ENCODE peak calls at places on chromosomes 11 and 22, in six cellular contexts. Y is neural crest cell, N is fibroblast of mammary gland, X is suprapubic skin, O is HFFc6, G is retinal pigment epithelial cell. L is an unnamed sample.

GRCh38 chr11:406796-407650 is 7.8 kb downstream of the SIGIRR start:
- DNase-seq in Y (peak; percentile 51), N (peak; percentile 72), X (peak; percentile 91), O (peak; percentile 41), G (no peak), L (no peak)

GRCh38 chr11:46238078-46238966 is 39.1 kb upstream of the CREB3L1 start:
- DNase-seq in Y (peak; percentile 46), N (peak; percentile 65), X (peak; percentile 77), O (peak; percentile 33), G (no peak), L (peak; percentile 39)

GRCh38 chr11:43756575-43756974 is 76.0 kb downstream of the HSD17B12 start:
- DNase-seq in Y (no peak), N (peak; percentile 47), X (no peak), O (peak; percentile 23), G (peak; percentile 45), L (no peak)

GRCh38 chr22:37381489-37381888 is 45.8 kb downstream of the ELFN2 start:
- DNase-seq in Y (no peak), N (peak; percentile 64), X (no peak), O (no peak), G (peak; percentile 37), L (no peak)

GRCh38 chr11:69241075-69241740 is 52.7 kb upstream of the MYEOV start:
- DNase-seq in Y (no peak), N (no peak), X (no peak), O (no peak), G (no peak), L (no peak)

GRCh38 chr11:75240381-75241035 is at the start of gene TPBGL:
- DNase-seq in Y (peak; percentile 21), N (no peak), X (no peak), O (no peak), G (no peak), L (no peak)

GRCh38 chr22:32971252-32971651 is 86.9 kb downstream of the SYN3 start:
- DNase-seq in Y (no peak), N (no peak), X (no peak), O (no peak), G (no peak), L (no peak)

GRCh38 chr22:37176464-37177061 is 11.5 kb downstream of the C1QTNF6 start:
- DNase-seq in Y (no peak), N (peak; percentile 90), X (peak; percentile 82), O (peak; percentile 68), G (peak; percentile 93), L (peak; percentile 22)

GRCh38 chr22:47192651-47193437 is 430.4 kb downstream of the TBC1D22A start:
- DNase-seq in Y (no peak), N (no peak), X (peak; percentile 59), O (no peak), G (no peak), L (peak; percentile 14)

GRCh38 chr11:35005156-35005780 is 88.8 kb downstream of the PDHX start:
- DNase-seq in Y (no peak), N (no peak), X (no peak), O (no peak), G (no peak), L (no peak)

GRCh38 chr11:30172872-30173271 is 57.9 kb upstream of the FSHB start:
- DNase-seq in Y (no peak), N (no peak), X (no peak), O (no peak), G (peak; percentile 62), L (no peak)

GRCh38 chr11:2698386-2699184 is 1.2 kb downstream of the KCNQ1OT1 start:
- DNase-seq in Y (no peak), N (peak; percentile 14), X (peak; percentile 66), O (no peak), G (no peak), L (no peak)
- TF ChIP-seq CTCF in Y (no peak), N (no peak), X (no peak), O (peak; percentile 10), G (no peak), L (no peak)

GRCh38 chr22:19913337-19913936 is 28.1 kb upstream of the COMT start:
- DNase-seq in Y (no peak), N (no peak), X (no peak), O (no peak), G (no peak), L (no peak)

GRCh38 chr22:19914201-19914943 is 27.2 kb upstream of the COMT start:
- DNase-seq in Y (no peak), N (no peak), X (no peak), O (no peak), G (no peak), L (no peak)

GRCh38 chr22:19910180-19910744 is 31.3 kb upstream of the COMT start:
- DNase-seq in Y (no peak), N (no peak), X (no peak), O (no peak), G (no peak), L (no peak)

GRCh38 chr22:19911540-19912235 is 29.9 kb upstream of the COMT start:
- DNase-seq in Y (no peak), N (no peak), X (no peak), O (no peak), G (no peak), L (no peak)

GRCh38 chr22:19912236-19912999 is 29.2 kb upstream of the COMT start:
- DNase-seq in Y (no peak), N (no peak), X (no peak), O (no peak), G (no peak), L (no peak)
- TF ChIP-seq CTCF in Y (no peak), N (no peak), X (no peak), O (no peak), G (peak; percentile 6), L (no peak)

GRCh38 chr22:25882366-25882765 is 140.4 kb downstream of the MYO18B start:
- DNase-seq in Y (no peak), N (no peak), X (no peak), O (no peak), G (no peak), L (no peak)
- TF ChIP-seq CTCF in Y (no peak), N (no peak), X (no peak), O (no peak), G (no peak), L (no peak)

DNA sequence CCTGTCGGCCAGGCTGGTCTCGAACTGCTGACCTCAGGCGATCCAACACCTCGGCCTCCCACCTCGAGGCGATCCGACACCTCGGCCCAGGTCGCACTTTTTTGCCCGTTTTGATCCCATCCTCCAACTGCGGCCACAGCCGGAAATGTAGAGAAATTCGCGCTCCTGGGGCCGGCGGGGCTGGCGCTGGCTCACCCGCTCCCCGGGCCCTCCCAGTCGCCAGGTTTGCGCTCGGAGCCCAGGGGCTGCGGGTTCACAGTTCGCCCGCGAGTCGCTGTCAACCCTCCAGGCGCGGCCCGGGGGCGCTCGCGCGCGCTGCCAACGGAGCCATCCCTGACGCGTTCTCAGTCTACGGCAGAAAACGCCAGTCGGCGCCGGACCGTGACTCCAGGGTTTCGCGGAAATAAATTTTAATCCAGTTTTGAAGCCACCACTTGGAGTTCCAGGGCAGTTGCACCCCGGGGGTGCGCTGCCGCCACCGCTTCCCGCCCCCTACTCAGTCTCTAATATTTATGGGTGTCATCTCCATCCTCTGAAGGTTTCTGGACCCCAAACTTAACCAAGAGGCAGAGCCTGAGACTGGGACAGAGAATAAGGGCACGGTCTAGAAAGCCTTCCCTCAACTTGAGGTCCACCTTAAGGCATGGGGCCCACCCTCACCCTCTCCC is 1.5 kb upstream of the KLHDC7B start:
- DNase-seq in Y (peak; percentile 84), N (peak; percentile 63), X (peak; percentile 88), O (peak; percentile 55), G (no peak), L (no peak)
- TF ChIP-seq CTCF in Y (peak; percentile 59), N (peak; percentile 39), X (peak; percentile 45), O (peak; percentile 66), G (peak; percentile 67), L (peak; percentile 7)

GRCh38 chr11:61587951-61588695 is 7.2 kb upstream of the SYT7 start:
- DNase-seq in Y (no peak), N (peak; percentile 38), X (peak; percentile 80), O (no peak), G (no peak), L (no peak)
- TF ChIP-seq CTCF in Y (peak; percentile 44), N (peak; percentile 21), X (no peak), O (no peak), G (peak; percentile 38), L (no peak)

GRCh38 chr11:62322524-62322923 is 14.7 kb upstream of the ASRGL1 start:
- DNase-seq in Y (no peak), N (no peak), X (no peak), O (no peak), G (no peak), L (no peak)

DNA sequence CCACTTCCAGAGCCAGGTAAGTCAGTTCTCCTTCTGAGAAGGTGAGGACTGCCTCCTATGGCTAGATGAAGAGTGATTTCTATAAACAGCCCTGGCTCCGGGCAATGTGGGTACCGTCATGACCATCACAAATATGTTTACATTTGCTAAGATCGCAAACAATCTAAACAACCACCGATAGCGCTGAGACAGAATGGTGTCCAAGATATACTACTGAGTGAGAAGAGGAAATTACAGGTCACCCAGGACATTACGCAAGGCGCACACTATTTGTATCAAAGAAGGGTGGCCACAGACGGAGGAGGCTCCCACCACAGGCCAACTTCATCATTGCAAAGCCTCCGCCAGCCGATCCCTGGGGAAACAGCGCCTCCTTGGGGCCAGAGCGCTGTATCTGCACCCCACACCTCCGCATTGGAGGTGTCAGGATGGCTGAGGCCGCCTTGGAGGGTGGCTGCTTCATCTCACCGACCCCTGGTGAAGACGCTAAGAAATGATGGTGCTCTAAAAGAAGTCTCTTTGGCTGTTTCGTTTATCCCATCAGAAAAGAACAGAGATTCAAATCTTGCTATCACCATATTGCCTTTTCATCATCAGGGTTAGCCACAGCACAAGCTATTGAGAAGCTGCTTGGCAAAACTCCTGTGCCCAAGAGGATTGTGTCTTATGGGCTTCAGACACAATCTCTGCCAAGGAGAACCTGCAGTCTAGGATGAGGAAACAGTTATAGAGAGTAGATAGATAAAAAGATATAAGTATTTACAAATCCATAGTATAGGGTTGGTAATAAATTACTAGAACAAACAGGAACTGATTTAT is 12.3 kb upstream of the ASRGL1 start:
- DNase-seq in Y (peak; percentile 50), N (peak; percentile 54), X (no peak), O (peak; percentile 23), G (no peak), L (no peak)
- TF ChIP-seq CTCF in Y (peak; percentile 66), N (peak; percentile 72), X (peak; percentile 69), O (peak; percentile 87), G (peak; percentile 63), L (no peak)

GRCh38 chr11:8071616-8072581 is 9.1 kb upstream of the TUB start:
- DNase-seq in Y (no peak), N (no peak), X (peak; percentile 39), O (no peak), G (no peak), L (peak; percentile 2)

GRCh38 chr11:8068605-8069221 is 12.3 kb upstream of the TUB start:
- DNase-seq in Y (no peak), N (peak; percentile 91), X (peak; percentile 73), O (peak; percentile 59), G (peak; percentile 68), L (peak; percentile 24)

GRCh38 chr11:8069771-8070170 is 11.2 kb upstream of the TUB start:
- DNase-seq in Y (no peak), N (no peak), X (peak; percentile 28), O (no peak), G (no peak), L (no peak)

GRCh38 chr11:8067929-8068575 is 13.0 kb upstream of the TUB start:
- DNase-seq in Y (no peak), N (no peak), X (peak; percentile 58), O (no peak), G (no peak), L (peak; percentile 23)

GRCh38 chr11:8070417-8071101 is 10.5 kb upstream of the TUB start:
- DNase-seq in Y (no peak), N (peak; percentile 69), X (peak; percentile 44), O (peak; percentile 36), G (no peak), L (no peak)
- TF ChIP-seq CTCF in Y (peak; percentile 45), N (peak; percentile 51), X (peak; percentile 22), O (peak; percentile 59), G (peak; percentile 48), L (no peak)